ENCODE peak calls at places on chromosomes 11 and 22, in nine cellular contexts. One of them, this sample, is unnamed. For H3K4me1, the result is how much of the 10 kb centered on the place peaks cover.

GRCh38 chr11:45233121-45233803 is 52.9 kb downstream of the SYT13 start:
- DNase-seq in heart right ventricle: peak
- DNase-seq in cardiac muscle cell: peak
- DNase-seq in pancreas: peak
- DNase-seq in thoracic aorta: peak
- DNase-seq in left ventricle myocardium inferior: peak
- DNase-seq in IMR-90: peak
- DNase-seq in tibial artery: peak
- DNase-seq in tibial nerve: peak
- DNase-seq in this sample: peak

GRCh38 chr22:39174498-39175120 is 22.1 kb upstream of the CBX7 start:
- DNase-seq in IMR-90: peak
- DNase-seq in tibial nerve: peak
- DNase-seq in heart right ventricle: peak
- DNase-seq in thoracic aorta: peak
- DNase-seq in tibial artery: peak
- DNase-seq in left ventricle myocardium inferior: peak
- DNase-seq in cardiac muscle cell: peak
- DNase-seq in pancreas: peak
- DNase-seq in this sample: peak

GRCh38 chr11:6531267-6531752 is 34.2 kb downstream of the DNHD1 start:
- DNase-seq in left ventricle myocardium inferior: no peak
- DNase-seq in tibial artery: no peak
- DNase-seq in thoracic aorta: no peak
- DNase-seq in heart right ventricle: no peak
- DNase-seq in tibial nerve: peak
- DNase-seq in pancreas: no peak
- DNase-seq in IMR-90: peak
- DNase-seq in cardiac muscle cell: peak
- DNase-seq in this sample: no peak

GRCh38 chr11:73164803-73165542 is 22.9 kb upstream of the FCHSD2 start:
- DNase-seq in cardiac muscle cell: no peak
- DNase-seq in tibial artery: no peak
- DNase-seq in tibial nerve: no peak
- DNase-seq in left ventricle myocardium inferior: no peak
- DNase-seq in heart right ventricle: no peak
- DNase-seq in thoracic aorta: no peak
- DNase-seq in pancreas: no peak
- DNase-seq in IMR-90: no peak
- DNase-seq in this sample: no peak

GRCh38 chr22:32353292-32353691 is 4.4 kb upstream of the RFPL3 start:
- DNase-seq in left ventricle myocardium inferior: no peak
- DNase-seq in heart right ventricle: no peak
- DNase-seq in thoracic aorta: no peak
- DNase-seq in pancreas: no peak
- DNase-seq in tibial artery: no peak
- DNase-seq in tibial nerve: no peak
- DNase-seq in IMR-90: no peak
- DNase-seq in cardiac muscle cell: no peak
- DNase-seq in this sample: no peak

GRCh38 chr11:87355614-87356013 is 317.9 kb downstream of the TMEM135 start:
- DNase-seq in IMR-90: no peak
- DNase-seq in left ventricle myocardium inferior: no peak
- DNase-seq in heart right ventricle: no peak
- DNase-seq in cardiac muscle cell: no peak
- DNase-seq in thoracic aorta: no peak
- DNase-seq in tibial nerve: no peak
- DNase-seq in pancreas: no peak
- DNase-seq in tibial artery: no peak
- DNase-seq in this sample: no peak

GRCh38 chr11:110091995-110092576 is 1.1 kb upstream of the ZC3H12C start:
- DNase-seq in thoracic aorta: no peak
- DNase-seq in pancreas: no peak
- DNase-seq in cardiac muscle cell: no peak
- DNase-seq in tibial artery: no peak
- DNase-seq in heart right ventricle: no peak
- DNase-seq in IMR-90: no peak
- DNase-seq in tibial nerve: no peak
- DNase-seq in left ventricle myocardium inferior: no peak
- DNase-seq in this sample: no peak

GRCh38 chr22:17237031-17237668 is 17.9 kb upstream of the ADA2 start:
- DNase-seq in IMR-90: no peak
- DNase-seq in tibial artery: no peak
- DNase-seq in cardiac muscle cell: no peak
- DNase-seq in pancreas: no peak
- DNase-seq in thoracic aorta: no peak
- DNase-seq in left ventricle myocardium inferior: no peak
- DNase-seq in tibial nerve: no peak
- DNase-seq in heart right ventricle: no peak
- DNase-seq in this sample: no peak

GRCh38 chr22:50490531-50491308 is 4.1 kb downstream of the MIOX start:
- DNase-seq in left ventricle myocardium inferior: no peak
- DNase-seq in tibial artery: no peak
- DNase-seq in pancreas: no peak
- DNase-seq in thoracic aorta: no peak
- DNase-seq in tibial nerve: no peak
- DNase-seq in cardiac muscle cell: no peak
- DNase-seq in heart right ventricle: no peak
- DNase-seq in IMR-90: no peak
- DNase-seq in this sample: no peak

GRCh38 chr11:61763930-61764605 is 11.6 kb downstream of the MYRF start:
- DNase-seq in pancreas: no peak
- DNase-seq in heart right ventricle: no peak
- DNase-seq in thoracic aorta: no peak
- DNase-seq in tibial nerve: no peak
- DNase-seq in tibial artery: no peak
- DNase-seq in left ventricle myocardium inferior: no peak
- DNase-seq in IMR-90: no peak
- DNase-seq in cardiac muscle cell: no peak
- DNase-seq in this sample: no peak
- H3K4me1 ChIP-seq in pancreas: under half
- H3K4me1 ChIP-seq in heart right ventricle: under half
- H3K4me1 ChIP-seq in thoracic aorta: under half
- H3K4me1 ChIP-seq in tibial nerve: under half
- H3K4me1 ChIP-seq in tibial artery: under half
- H3K4me1 ChIP-seq in left ventricle myocardium inferior: under half
- H3K4me1 ChIP-seq in IMR-90: under half
- H3K4me1 ChIP-seq in cardiac muscle cell: under half
- H3K4me1 ChIP-seq in this sample: under half

GRCh38 chr11:95140397-95141030 is 50.9 kb downstream of the ENDOD1 start:
- DNase-seq in pancreas: no peak
- DNase-seq in tibial artery: no peak
- DNase-seq in left ventricle myocardium inferior: no peak
- DNase-seq in thoracic aorta: no peak
- DNase-seq in heart right ventricle: no peak
- DNase-seq in tibial nerve: no peak
- DNase-seq in cardiac muscle cell: no peak
- DNase-seq in IMR-90: peak
- DNase-seq in this sample: no peak

GRCh38 chr11:95135155-95135554 is 45.5 kb downstream of the ENDOD1 start:
- DNase-seq in tibial nerve: no peak
- DNase-seq in left ventricle myocardium inferior: no peak
- DNase-seq in pancreas: peak
- DNase-seq in thoracic aorta: no peak
- DNase-seq in cardiac muscle cell: no peak
- DNase-seq in heart right ventricle: no peak
- DNase-seq in IMR-90: no peak
- DNase-seq in tibial artery: no peak
- DNase-seq in this sample: no peak

GRCh38 chr11:95137299-95137698 is 47.7 kb downstream of the ENDOD1 start:
- DNase-seq in IMR-90: no peak
- DNase-seq in left ventricle myocardium inferior: no peak
- DNase-seq in tibial artery: no peak
- DNase-seq in heart right ventricle: no peak
- DNase-seq in pancreas: no peak
- DNase-seq in tibial nerve: no peak
- DNase-seq in cardiac muscle cell: no peak
- DNase-seq in thoracic aorta: no peak
- DNase-seq in this sample: no peak

GRCh38 chr11:95135880-95136279 is 46.2 kb downstream of the ENDOD1 start:
- DNase-seq in left ventricle myocardium inferior: no peak
- DNase-seq in tibial artery: no peak
- DNase-seq in pancreas: no peak
- DNase-seq in tibial nerve: no peak
- DNase-seq in thoracic aorta: no peak
- DNase-seq in IMR-90: no peak
- DNase-seq in cardiac muscle cell: no peak
- DNase-seq in heart right ventricle: no peak
- DNase-seq in this sample: no peak

GRCh38 chr11:95138448-95138847 is 48.8 kb downstream of the ENDOD1 start:
- DNase-seq in tibial artery: no peak
- DNase-seq in left ventricle myocardium inferior: no peak
- DNase-seq in cardiac muscle cell: peak
- DNase-seq in tibial nerve: no peak
- DNase-seq in heart right ventricle: no peak
- DNase-seq in thoracic aorta: no peak
- DNase-seq in IMR-90: no peak
- DNase-seq in pancreas: no peak
- DNase-seq in this sample: no peak
- TF ChIP-seq CTCF in tibial artery: peak
- TF ChIP-seq CTCF in left ventricle myocardium inferior: peak
- TF ChIP-seq CTCF in cardiac muscle cell: peak
- TF ChIP-seq CTCF in tibial nerve: peak
- TF ChIP-seq CTCF in heart right ventricle: peak
- TF ChIP-seq CTCF in thoracic aorta: no peak
- TF ChIP-seq CTCF in IMR-90: peak
- TF ChIP-seq CTCF in pancreas: no peak
- TF ChIP-seq CTCF in this sample: peak

DNA sequence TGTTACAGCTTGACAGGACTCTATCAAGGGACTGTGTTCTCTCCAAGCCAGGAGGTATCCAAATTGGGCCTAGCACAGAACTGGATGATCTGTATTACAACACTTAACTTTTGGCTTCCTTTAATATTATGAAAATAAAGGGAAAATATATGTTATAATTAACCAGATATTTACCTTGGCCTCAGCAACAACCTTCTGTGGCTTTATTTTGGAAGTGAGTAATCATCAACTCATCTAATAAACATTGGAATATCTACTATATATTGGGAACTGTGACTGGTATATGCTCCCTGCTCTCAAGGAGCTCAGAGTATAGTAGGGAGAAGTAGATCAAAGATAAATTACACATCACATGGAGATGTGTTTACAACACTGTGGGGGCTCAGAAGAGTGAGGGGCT is 352.2 kb downstream of the METTL15 start:
- DNase-seq in pancreas: no peak
- DNase-seq in left ventricle myocardium inferior: no peak
- DNase-seq in tibial nerve: no peak
- DNase-seq in cardiac muscle cell: no peak
- DNase-seq in IMR-90: peak
- DNase-seq in heart right ventricle: no peak
- DNase-seq in thoracic aorta: no peak
- DNase-seq in tibial artery: no peak
- DNase-seq in this sample: no peak
- H3K4me1 ChIP-seq in pancreas: under half
- H3K4me1 ChIP-seq in left ventricle myocardium inferior: under half
- H3K4me1 ChIP-seq in tibial nerve: under half
- H3K4me1 ChIP-seq in cardiac muscle cell: under half
- H3K4me1 ChIP-seq in IMR-90: under half
- H3K4me1 ChIP-seq in heart right ventricle: under half
- H3K4me1 ChIP-seq in thoracic aorta: under half
- H3K4me1 ChIP-seq in tibial artery: under half
- H3K4me1 ChIP-seq in this sample: under half

DNA sequence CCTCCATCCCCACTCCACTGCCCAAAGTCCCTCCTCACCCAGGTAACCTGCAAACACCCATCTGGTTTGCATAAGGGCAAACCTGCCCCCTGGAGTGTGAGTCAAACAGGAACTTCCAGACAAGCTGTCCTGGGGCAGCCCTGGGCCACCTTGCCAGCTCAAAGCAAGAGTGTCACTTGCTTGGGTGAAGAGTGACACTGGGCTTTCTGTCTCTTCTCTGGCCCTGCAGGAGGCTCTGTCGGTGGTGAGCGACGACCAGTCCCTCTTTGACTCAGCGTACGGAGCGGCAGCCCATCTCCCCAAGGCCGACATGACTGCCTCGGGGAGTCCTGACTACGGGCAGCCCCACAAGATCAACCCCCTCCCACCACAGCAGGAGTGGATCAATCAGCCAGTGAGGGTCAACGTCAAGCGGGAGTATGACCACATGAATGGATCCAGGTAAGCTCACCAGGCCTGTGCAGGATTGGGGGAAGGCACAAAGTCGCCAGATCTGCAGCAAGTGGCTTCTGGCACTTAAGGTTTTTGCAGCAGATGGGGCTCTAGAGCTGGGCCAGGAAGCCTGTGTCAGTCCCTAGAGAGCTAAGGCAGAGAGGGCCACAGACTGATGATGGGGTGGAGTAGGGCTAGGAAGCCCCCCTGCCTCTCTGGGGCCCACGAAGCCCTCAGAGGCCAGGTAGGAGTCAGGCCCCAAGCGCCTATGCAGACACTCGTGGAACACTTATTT is 64.2 kb downstream of the FLI1 start:
- DNase-seq in tibial artery: no peak
- DNase-seq in pancreas: no peak
- DNase-seq in IMR-90: no peak
- DNase-seq in cardiac muscle cell: no peak
- DNase-seq in left ventricle myocardium inferior: no peak
- DNase-seq in heart right ventricle: no peak
- DNase-seq in tibial nerve: no peak
- DNase-seq in thoracic aorta: no peak
- DNase-seq in this sample: no peak
- TF ChIP-seq CTCF in tibial artery: no peak
- TF ChIP-seq CTCF in pancreas: no peak
- TF ChIP-seq CTCF in IMR-90: no peak
- TF ChIP-seq CTCF in cardiac muscle cell: no peak
- TF ChIP-seq CTCF in left ventricle myocardium inferior: no peak
- TF ChIP-seq CTCF in heart right ventricle: no peak
- TF ChIP-seq CTCF in tibial nerve: no peak
- TF ChIP-seq CTCF in thoracic aorta: no peak
- TF ChIP-seq CTCF in this sample: no peak

DNA sequence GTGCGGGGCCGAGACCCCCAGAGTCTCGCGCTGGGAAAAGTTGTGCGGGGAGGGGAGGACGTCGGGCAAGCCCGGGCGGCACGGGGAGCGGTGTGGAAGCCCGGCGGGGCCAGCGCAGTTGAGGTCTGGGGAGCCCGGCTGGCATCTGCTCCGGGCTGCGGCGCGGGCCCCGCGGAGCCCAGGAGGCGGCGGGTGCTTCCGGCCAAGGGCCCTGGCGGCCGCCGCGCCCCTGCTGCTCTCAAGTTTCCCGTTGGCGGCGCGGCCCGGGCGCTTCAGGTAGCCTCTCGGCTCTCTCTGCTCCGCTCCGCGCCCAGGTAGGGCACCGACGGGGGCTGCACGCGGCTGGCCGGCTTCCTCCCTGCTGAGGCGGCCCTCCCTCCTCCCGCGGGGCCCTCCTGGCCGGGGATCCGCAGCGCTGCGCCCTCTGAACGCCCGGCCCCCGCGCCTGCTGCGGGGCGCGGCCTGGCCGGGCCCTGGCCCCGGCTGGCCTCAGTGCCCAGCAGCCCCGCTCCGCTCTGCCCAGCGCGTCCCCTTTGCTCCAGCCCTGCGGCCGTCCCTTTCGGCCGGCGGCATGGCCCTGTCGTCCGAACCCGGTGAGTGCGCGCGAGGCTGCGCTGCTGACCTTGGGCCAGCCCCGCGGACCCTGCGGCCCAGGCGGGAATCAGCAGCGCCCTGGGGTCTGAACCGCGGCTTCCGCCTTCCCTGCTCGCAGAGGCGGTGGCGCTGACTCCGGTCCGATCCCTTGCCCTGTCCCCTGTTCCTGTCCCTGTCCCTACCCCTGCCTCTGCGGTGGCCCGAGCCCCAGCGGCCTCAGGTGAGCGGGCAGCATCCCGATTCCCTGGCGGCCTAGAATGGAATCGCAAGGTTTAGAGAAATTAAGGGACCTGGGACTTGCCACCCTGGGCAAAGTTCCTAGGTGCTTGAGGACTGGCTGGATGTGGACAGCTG is 4.3 kb upstream of the AMPD3 start:
- DNase-seq in heart right ventricle: no peak
- DNase-seq in tibial artery: no peak
- DNase-seq in IMR-90: no peak
- DNase-seq in cardiac muscle cell: peak
- DNase-seq in tibial nerve: no peak
- DNase-seq in thoracic aorta: no peak
- DNase-seq in left ventricle myocardium inferior: peak
- DNase-seq in pancreas: peak
- DNase-seq in this sample: peak
- H3K4me1 ChIP-seq in heart right ventricle: under half
- H3K4me1 ChIP-seq in tibial artery: under half
- H3K4me1 ChIP-seq in IMR-90: under half
- H3K4me1 ChIP-seq in cardiac muscle cell: under half
- H3K4me1 ChIP-seq in tibial nerve: under half
- H3K4me1 ChIP-seq in thoracic aorta: under half
- H3K4me1 ChIP-seq in left ventricle myocardium inferior: under half
- H3K4me1 ChIP-seq in pancreas: under half
- H3K4me1 ChIP-seq in this sample: under half

This sample was measured in colonic mucosa.